ENCODE peak calls at places on chromosomes 2 and 18, in nine cellular contexts. X is H1, I is neural progenitor cell, K is BJ, D is MM.1S, R is dorsolateral prefrontal cortex, J is spleen, C is upper lobe of right lung, U is fibroblast of villous mesenchyme. V is an unnamed sample.

GRCh38 chr2:206257345-206257744 is 17.1 kb upstream of the ZDBF2 start:
- DNase-seq in X (no peak), I (peak), K (no peak), D (no peak), R (no peak), J (no peak), C (no peak), U (no peak), V (no peak)

GRCh38 chr2:203583696-203584095 is 48.6 kb upstream of the RAPH1 start:
- DNase-seq in X (no peak), I (no peak), K (peak), D (peak), R (no peak), J (no peak), C (no peak), U (no peak), V (peak)

GRCh38 chr2:118065927-118066326 is 22.3 kb upstream of the INSIG2 start:
- DNase-seq in X (no peak), I (no peak), K (no peak), D (no peak), R (no peak), J (no peak), C (no peak), U (no peak), V (no peak)

GRCh38 chr2:131023758-131024157 is 69.5 kb downstream of the FAM168B start:
- DNase-seq in X (no peak), I (no peak), K (no peak), D (no peak), R (no peak), J (no peak), C (no peak), U (no peak), V (no peak)

GRCh38 chr18:3836483-3836882 is 386.5 kb downstream of the TGIF1 start:
- DNase-seq in X (no peak), I (peak), K (no peak), D (no peak), R (no peak), J (no peak), C (no peak), U (no peak), V (no peak)

GRCh38 chr2:231361701-231362588 is 33.6 kb upstream of the B3GNT7 start:
- DNase-seq in X (no peak), I (no peak), K (no peak), D (no peak), R (no peak), J (no peak), C (peak), U (no peak), V (peak)

GRCh38 chr2:174866421-174866820 is 102.1 kb upstream of the CHRNA1 start:
- DNase-seq in X (no peak), I (no peak), K (no peak), D (no peak), R (no peak), J (no peak), C (no peak), U (no peak), V (no peak)

GRCh38 chr2:145166716-145167115 is 646.8 kb upstream of the ZEB2 start:
- DNase-seq in X (no peak), I (no peak), K (no peak), D (no peak), R (no peak), J (no peak), C (no peak), U (no peak), V (no peak)

GRCh38 chr2:219277703-219278654 is 1.2 kb upstream of the DNAJB2 start:
- DNase-seq in X (peak), I (peak), K (peak), D (peak), R (peak), J (peak), C (peak), U (peak), V (no peak)

GRCh38 chr2:229235136-229235914 is 35.8 kb downstream of the PID1 start:
- DNase-seq in X (peak), I (peak), K (no peak), D (no peak), R (no peak), J (no peak), C (no peak), U (peak), V (no peak)

GRCh38 chr18:8480506-8481328 is 128.5 kb upstream of the RAB12 start:
- DNase-seq in X (no peak), I (peak), K (no peak), D (peak), R (peak), J (no peak), C (no peak), U (peak), V (no peak)

GRCh38 chr2:102910724-102911123 is 148.9 kb downstream of the TMEM182 start:
- DNase-seq in X (no peak), I (no peak), K (no peak), D (no peak), R (no peak), J (no peak), C (no peak), U (no peak), V (no peak)

GRCh38 chr2:196590286-196590685 is 49.2 kb upstream of the CCDC150 start:
- DNase-seq in X (no peak), I (no peak), K (no peak), D (no peak), R (no peak), J (no peak), C (no peak), U (no peak), V (no peak)

GRCh38 chr2:38600242-38600891 is 2.4 kb downstream of the HNRNPLL start:
- DNase-seq in X (no peak), I (peak), K (no peak), D (no peak), R (no peak), J (no peak), C (no peak), U (no peak), V (no peak)

GRCh38 chr2:38598200-38598990 is 4.3 kb downstream of the HNRNPLL start:
- DNase-seq in X (no peak), I (no peak), K (no peak), D (no peak), R (no peak), J (no peak), C (no peak), U (no peak), V (no peak)

GRCh38 chr2:38597115-38597514 is 5.6 kb downstream of the HNRNPLL start:
- DNase-seq in X (no peak), I (no peak), K (no peak), D (no peak), R (no peak), J (no peak), C (no peak), U (no peak), V (no peak)

GRCh38 chr2:38599706-38600105 is 3.0 kb downstream of the HNRNPLL start:
- DNase-seq in X (no peak), I (no peak), K (no peak), D (no peak), R (no peak), J (no peak), C (no peak), U (no peak), V (no peak)

GRCh38 chr2:38598991-38599295 is 3.8 kb downstream of the HNRNPLL start:
- DNase-seq in X (no peak), I (no peak), K (no peak), D (no peak), R (no peak), J (no peak), C (no peak), U (no peak), V (no peak)
- H3K4me3 ChIP-seq in X (no peak), I (peak), K (no peak), D (no peak), R (no peak), J (no peak), C (no peak), U (no peak), V (no peak)

GRCh38 chr2:110677080-110677479 is 783 bp downstream of the BUB1 start:
- DNase-seq in X (no peak), I (no peak), K (no peak), D (peak), R (no peak), J (no peak), C (no peak), U (no peak), V (no peak)

GRCh38 chr2:110673201-110673600 is 4.7 kb downstream of the BUB1 start:
- DNase-seq in X (no peak), I (no peak), K (no peak), D (no peak), R (no peak), J (no peak), C (no peak), U (no peak), V (no peak)

GRCh38 chr2:110674620-110675555 is 3.0 kb downstream of the BUB1 start:
- DNase-seq in X (no peak), I (no peak), K (no peak), D (peak), R (no peak), J (peak), C (no peak), U (peak), V (peak)

GRCh38 chr2:110677530-110678456 is at the start of gene BUB1:
- DNase-seq in X (peak), I (peak), K (peak), D (peak), R (peak), J (peak), C (peak), U (peak), V (peak)

DNA sequence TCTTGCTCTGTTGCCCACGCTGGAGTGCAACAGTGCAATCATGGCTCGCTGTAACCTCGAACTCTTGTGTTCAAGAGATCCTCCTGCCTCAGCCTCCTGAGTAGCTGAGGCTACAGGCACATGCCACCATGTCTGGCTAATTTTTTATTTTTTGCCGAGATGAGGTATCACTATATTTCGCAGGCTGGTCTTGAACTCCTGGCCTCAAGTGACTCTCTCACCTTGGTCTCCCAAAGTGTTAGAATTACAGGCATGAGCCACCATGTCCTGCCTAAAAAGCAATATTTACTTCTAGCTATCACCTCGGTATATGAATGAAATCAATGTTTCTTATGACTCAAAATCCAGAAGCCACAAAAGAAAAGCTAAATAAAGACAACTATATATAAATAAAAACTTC is 2.2 kb downstream of the BUB1 start:
- DNase-seq in X (no peak), I (no peak), K (no peak), D (no peak), R (no peak), J (no peak), C (no peak), U (no peak), V (no peak)
- H3K4me3 ChIP-seq in X (no peak), I (peak), K (no peak), D (peak), R (no peak), J (no peak), C (no peak), U (no peak), V (peak)

DNA sequence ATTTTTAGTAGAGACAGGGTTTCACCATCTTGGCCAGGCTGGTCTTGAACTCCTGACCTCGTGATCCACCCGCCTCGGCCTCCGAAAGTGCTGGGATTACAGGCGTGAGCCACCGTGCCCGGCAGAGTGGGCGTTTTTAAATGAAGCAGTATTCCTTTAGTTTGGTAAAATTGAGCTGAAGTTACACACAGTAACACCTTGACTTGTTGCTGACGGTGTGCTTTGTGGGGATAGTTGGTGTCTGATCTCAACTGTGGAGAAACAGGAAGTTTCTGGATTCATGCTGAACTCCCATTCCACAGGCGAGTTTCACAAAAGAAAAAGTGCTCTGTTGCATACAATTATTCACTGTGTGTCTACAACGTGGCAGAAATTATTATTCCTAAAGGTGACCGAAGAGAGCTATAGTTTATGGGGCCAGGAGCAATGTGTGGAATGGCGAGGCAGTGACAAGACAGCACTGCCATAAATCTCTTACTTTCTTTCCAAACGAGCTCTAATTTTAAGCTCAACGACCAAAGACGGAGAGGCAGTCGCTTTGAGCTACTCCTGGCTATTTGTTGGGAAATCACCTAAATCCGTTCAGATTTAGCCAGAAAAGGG is 480 bp upstream of the CABYR start:
- DNase-seq in X (no peak), I (no peak), K (no peak), D (no peak), R (no peak), J (no peak), C (no peak), U (no peak), V (no peak)
- H3K4me3 ChIP-seq in X (peak), I (peak), K (peak), D (no peak), R (peak), J (peak), C (peak), U (peak), V (peak)

GRCh38 chr2:189579585-189579984 is 1.0 kb downstream of the SLC40A1 start:
- DNase-seq in X (no peak), I (no peak), K (no peak), D (no peak), R (no peak), J (no peak), C (no peak), U (peak), V (no peak)
- H3K4me3 ChIP-seq in X (no peak), I (no peak), K (no peak), D (no peak), R (peak), J (peak), C (peak), U (peak), V (no peak)

DNA sequence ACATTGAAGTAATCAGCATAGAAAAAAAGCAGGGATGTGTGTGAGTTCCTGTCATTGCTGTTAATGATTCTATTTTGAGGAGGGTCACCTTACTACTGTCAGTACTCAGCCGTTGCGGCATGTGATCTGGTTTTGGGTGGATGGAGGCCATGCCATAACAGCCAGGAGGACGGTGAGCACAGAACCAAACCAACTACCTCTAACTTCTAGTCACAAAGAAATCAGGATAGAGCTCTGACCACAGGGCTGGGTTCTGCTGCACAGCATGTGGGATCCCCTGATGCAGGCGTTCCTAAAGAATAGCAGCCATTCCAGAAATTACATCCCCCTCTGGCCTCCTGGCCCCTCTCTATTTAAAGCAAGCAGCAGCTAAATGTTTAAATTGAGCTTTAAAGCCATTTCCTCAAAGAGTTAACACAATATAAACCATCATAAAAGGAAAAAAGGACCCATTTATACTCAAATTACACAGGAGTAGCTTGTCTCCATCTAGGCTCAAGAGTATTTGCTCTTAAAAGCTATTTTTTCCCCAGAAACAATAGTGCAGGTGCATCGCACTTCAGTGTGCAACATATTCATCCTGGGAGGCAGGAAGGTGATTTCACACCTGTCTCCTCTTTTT is 786.4 kb downstream of the RNF144A start:
- DNase-seq in X (peak), I (peak), K (no peak), D (peak), R (no peak), J (no peak), C (no peak), U (no peak), V (no peak)
- H3K4me3 ChIP-seq in X (no peak), I (no peak), K (no peak), D (no peak), R (no peak), J (no peak), C (no peak), U (no peak), V (no peak)